ENCODE peak calls at places on chromosomes 4 and X, in five cellular contexts. H is CD4-positive, CD25-positive, alpha-beta regulatory T cell; P is IMR-90; J is neuronal stem cell; N is Karpas-422. X is an unnamed sample.

GRCh38 chr4:183444149-183444952 is at the start of gene CDKN2AIP:
- DNase-seq in N (peak; percentile 94), P (peak; percentile 90), J (peak; percentile 96), H (peak; percentile 97), X (peak; percentile 56)

GRCh38 chr4:75895744-75896314 is 6.4 kb downstream of the PPEF2 start:
- DNase-seq in N (peak; percentile 72), P (peak; percentile 18), H (peak; percentile 54), J (peak; percentile 23), X (no peak)

GRCh38 chr4:99845708-99846469 is 29.3 kb downstream of the DAPP1 start:
- DNase-seq in J (no peak), N (no peak), H (peak; percentile 61), P (no peak), X (no peak)

GRCh38 chrX:31333181-31333831 is 261.5 kb upstream of the FTHL17 start:
- DNase-seq in J (no peak), H (no peak), N (no peak), P (peak; percentile 84), X (peak; percentile 15)

GRCh38 chr4:86596802-86597201 is 2.7 kb downstream of the PTPN13 start:
- DNase-seq in P (peak; percentile 70), H (no peak), J (no peak), N (no peak), X (no peak)

GRCh38 chrX:12936947-12937346 is 30.5 kb downstream of the TLR8 start:
- DNase-seq in J (no peak), H (no peak), P (no peak), N (no peak), X (no peak)

GRCh38 chr4:55435136-55435535 is 39.4 kb downstream of the TMEM165 start:
- DNase-seq in P (peak; percentile 48), J (no peak), N (no peak), H (peak; percentile 32), X (no peak)

GRCh38 chr4:158913766-158914165 is 144.9 kb downstream of the FNIP2 start:
- DNase-seq in P (no peak), H (no peak), N (no peak), J (no peak), X (no peak)

GRCh38 chr4:38489924-38490639 is 173.9 kb upstream of the KLF3 start:
- DNase-seq in H (peak; percentile 45), N (no peak), P (peak; percentile 46), J (no peak), X (no peak)

GRCh38 chr4:128521634-128522253 is 234.1 kb upstream of the PGRMC2 start:
- DNase-seq in P (peak; percentile 59), N (no peak), J (no peak), H (no peak), X (no peak)

GRCh38 chr4:155855897-155856296 is 10.2 kb downstream of the ASIC5 start:
- DNase-seq in J (no peak), H (no peak), P (no peak), N (no peak), X (no peak)

GRCh38 chr4:35151816-35152572 is 1092.3 kb downstream of the ARAP2 start:
- DNase-seq in H (no peak), N (no peak), P (no peak), J (no peak), X (peak; percentile 3)

GRCh38 chrX:69014200-69014599 is 151.1 kb downstream of the PJA1 start:
- DNase-seq in P (peak; percentile 78), N (no peak), J (no peak), H (no peak), X (no peak)

GRCh38 chr4:1512738-1513660 is 106.8 kb upstream of the NKX1-1 start:
- DNase-seq in H (peak; percentile 57), N (no peak), J (peak; percentile 67), P (no peak), X (no peak)

GRCh38 chr4:948936-949300 is 16.7 kb downstream of the TMEM175 start:
- DNase-seq in H (no peak), P (no peak), J (no peak), N (no peak), X (no peak)

GRCh38 chr4:108483077-108483476 is 137.3 kb upstream of the RPL34 start:
- DNase-seq in H (peak; percentile 56), J (no peak), P (no peak), N (no peak), X (no peak)
- H3K4me3 ChIP-seq in H (peak overlapping the region; percentile 48), J (no peak overlapping the region), P (no peak overlapping the region), N (no peak overlapping the region), X (no peak overlapping the region)

GRCh38 chr4:124322234-124322831 is 390.2 kb downstream of the ANKRD50 start:
- DNase-seq in J (peak; percentile 17), H (peak; percentile 29), N (peak; percentile 78), P (peak; percentile 49), X (peak; percentile 49)
- H3K4me3 ChIP-seq in J (no peak overlapping the region), H (no peak overlapping the region), N (no peak overlapping the region), P (no peak overlapping the region), X (no peak overlapping the region)

DNA sequence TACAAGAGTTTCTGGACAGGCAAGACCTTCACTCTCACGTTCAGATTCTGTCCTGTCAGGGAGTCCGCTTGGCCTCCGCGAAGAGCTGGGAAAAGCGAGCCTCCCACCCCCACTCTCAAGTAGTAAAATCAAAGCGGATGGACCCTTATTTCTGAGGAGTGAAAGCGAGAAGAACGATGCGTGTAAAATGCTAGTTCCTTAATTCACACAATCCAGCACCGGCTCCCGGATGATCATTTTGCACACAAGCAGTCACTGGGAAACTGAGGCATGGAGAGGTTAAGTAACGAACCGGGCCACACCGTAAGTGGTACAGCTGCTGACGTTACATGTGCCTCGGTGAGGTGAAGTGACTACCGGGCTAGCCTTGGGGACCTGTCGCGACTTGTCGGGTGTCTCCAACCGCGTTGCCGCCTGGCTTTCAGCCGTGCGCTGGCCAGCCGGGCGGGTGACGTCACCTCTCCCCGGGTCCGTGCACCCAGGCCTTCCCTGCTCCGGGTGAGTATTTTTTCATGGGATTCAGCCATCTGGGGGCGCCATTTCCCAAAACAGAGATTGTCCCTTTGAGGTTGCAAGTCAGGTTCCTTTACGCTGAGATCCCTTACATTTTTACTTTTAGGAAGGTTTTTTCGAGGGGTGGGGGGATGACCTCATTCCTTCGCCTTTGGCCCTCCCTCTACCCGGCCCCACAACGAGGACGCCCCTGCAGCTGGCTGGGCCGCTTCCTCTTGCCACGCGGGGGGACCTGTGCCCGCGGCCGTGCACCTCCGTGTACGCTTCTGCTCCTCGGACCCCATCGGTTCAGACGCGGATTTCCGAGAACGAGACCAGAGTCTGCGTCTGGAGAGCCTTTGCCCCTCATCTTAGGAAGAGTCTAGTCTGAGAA is 3.4 kb upstream of the SFRP2 start:
- DNase-seq in H (peak; percentile 17), N (peak; percentile 64), J (peak; percentile 94), P (no peak), X (no peak)
- H3K4me3 ChIP-seq in H (no peak overlapping the region), N (no peak overlapping the region), J (no peak overlapping the region), P (no peak overlapping the region), X (no peak overlapping the region)

GRCh38 chr4:89305712-89306437 is 1.7 kb downstream of the GPRIN3 start:
- DNase-seq in N (no peak), P (no peak), J (no peak), H (peak; percentile 62), X (no peak)

GRCh38 chr4:89303989-89304388 is 3.6 kb downstream of the GPRIN3 start:
- DNase-seq in N (peak; percentile 56), P (no peak), H (no peak), J (no peak), X (no peak)

GRCh38 chr4:89306486-89307184 is 965 bp downstream of the GPRIN3 start:
- DNase-seq in J (no peak), H (peak; percentile 64), P (no peak), N (no peak), X (no peak)

GRCh38 chr4:89303177-89303576 is 4.4 kb downstream of the GPRIN3 start:
- DNase-seq in N (no peak), P (no peak), J (no peak), H (peak; percentile 92), X (no peak)

DNA sequence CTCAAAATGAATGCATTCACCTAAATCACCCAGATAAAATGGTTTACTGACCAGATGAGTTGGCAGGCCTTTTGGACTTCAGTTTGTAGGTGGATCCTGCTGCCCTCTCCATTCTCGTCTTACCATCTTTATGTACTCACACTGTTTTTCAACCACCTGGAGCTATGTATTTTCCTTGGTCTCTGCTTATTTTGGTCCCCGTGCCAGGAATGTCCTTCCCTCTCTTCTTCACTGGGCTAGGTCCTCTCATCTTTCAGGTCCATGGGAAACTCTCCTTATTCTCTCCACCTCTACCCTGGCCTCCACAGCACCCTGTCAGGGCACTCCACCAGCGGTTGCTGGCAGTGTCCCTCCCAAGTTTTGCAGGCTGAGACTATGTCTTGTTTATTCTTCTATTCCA is 2.6 kb downstream of the GPRIN3 start:
- DNase-seq in P (no peak), N (no peak), H (no peak), J (no peak), X (no peak)
- H3K4me3 ChIP-seq in P (no peak overlapping the region), N (no peak overlapping the region), H (peak overlapping the region; percentile 99), J (no peak overlapping the region), X (no peak overlapping the region)

DNA sequence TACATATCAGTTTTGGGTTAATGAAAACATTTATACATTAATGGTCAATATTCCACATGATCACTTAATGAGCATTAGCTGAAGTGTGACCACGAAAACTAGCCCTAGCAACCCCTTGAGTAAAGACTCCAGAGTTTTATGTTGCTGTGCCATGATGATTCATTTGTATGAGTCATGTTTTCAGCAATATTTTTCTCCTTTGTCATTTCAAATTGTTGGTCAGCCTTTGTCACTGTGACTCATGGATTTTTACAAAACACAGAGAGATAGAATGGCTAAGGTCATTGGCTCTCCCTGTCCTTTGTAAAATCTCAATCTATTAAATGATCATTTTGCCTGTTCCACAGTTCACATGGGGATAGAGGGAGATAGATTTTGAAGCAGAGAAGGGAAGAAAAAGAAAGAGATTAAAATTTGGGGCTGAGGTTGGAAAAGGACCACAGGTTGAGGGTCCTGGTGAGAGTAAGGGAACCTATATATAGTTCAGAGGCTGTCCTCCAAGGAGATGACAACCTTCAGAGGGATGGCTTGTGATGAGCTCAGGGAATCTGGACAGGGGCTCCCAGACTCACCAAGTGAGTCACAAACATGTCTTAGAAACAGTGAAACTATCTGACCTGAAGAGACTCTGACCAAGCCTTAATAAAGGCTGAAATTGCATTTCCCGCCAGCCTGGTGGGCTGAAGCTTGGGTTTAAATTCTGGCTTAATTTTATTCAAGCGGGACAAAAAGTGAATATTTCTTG is 25.6 kb downstream of the NR0B1 start:
- DNase-seq in H (no peak), N (no peak), J (no peak), P (peak; percentile 93), X (peak; percentile 74)
- H3K4me3 ChIP-seq in H (no peak overlapping the region), N (no peak overlapping the region), J (no peak overlapping the region), P (no peak overlapping the region), X (no peak overlapping the region)